ENCODE peak calls at places on chromosomes 12 and 14, in nine cellular contexts. C is stimulated activated CD8-positive, alpha-beta memory T cell treated with anti-CD3 and anti-CD28 coated beads, Interleukin-15, amount 100 ng/mL, for 4 hours; R is choroid plexus epithelial cell; Y is stimulated activated effector memory CD8-positive, alpha-beta T cell treated with anti-CD3 and anti-CD28 coated beads, Interleukin-12 subunit alpha, Interleukin-12 subunit beta, amount 100 ng/mL, for 72 hours; P is NCI-H446 treated with DMSO at 0.1 percent for 48 hours; N is SHP77; Z is NCI-H1092; I is stimulated activated CD4-positive, alpha-beta T cell treated with anti-CD3 and anti-CD28 coated beads, Interleukin-12 subunit alpha, Interleukin-12 subunit beta, amount 100 ng/mL, for 4 hours; K is sigmoid colon. M is an unnamed sample.

GRCh38 chr14:93150227-93151206 is 34.2 kb downstream of the MOAP1 start:
- DNase-seq in C (no peak), R (no peak), Y (no peak), P (no peak), N (no peak), Z (no peak), I (no peak), K (no peak), M (no peak)

GRCh38 chr12:19706936-19707335 is 267.6 kb downstream of the AEBP2 start:
- DNase-seq in C (no peak), R (no peak), Y (no peak), P (no peak), N (no peak), Z (no peak), I (no peak), K (no peak), M (no peak)

GRCh38 chr14:79663453-79663852 is 547.9 kb downstream of the DIO2 start:
- DNase-seq in C (no peak), R (no peak), Y (no peak), P (no peak), N (no peak), Z (no peak), I (no peak), K (no peak), M (no peak)

GRCh38 chr12:27257104-27257848 is 13.2 kb downstream of the STK38L start:
- DNase-seq in C (no peak), R (no peak), Y (no peak), P (no peak), N (no peak), Z (no peak), I (no peak), K (no peak), M (no peak)

GRCh38 chr12:8127138-8127537 is 3.7 kb downstream of the CLEC4A start:
- DNase-seq in C (no peak), R (no peak), Y (no peak), P (no peak), N (no peak), Z (no peak), I (no peak), K (no peak), M (no peak)

GRCh38 chr12:2581293-2582045 is 213.3 kb upstream of the FKBP4 start:
- DNase-seq in C (no peak), R (no peak), Y (no peak), P (no peak), N (no peak), Z (no peak), I (no peak), K (peak; percentile 50), M (no peak)

GRCh38 chr14:87833026-87833425 is 160.0 kb downstream of the GALC start:
- DNase-seq in C (no peak), R (no peak), Y (no peak), P (no peak), N (no peak), Z (no peak), I (no peak), K (no peak), M (no peak)

GRCh38 chr12:86484473-86484872 is 228.3 kb upstream of the MGAT4C start:
- DNase-seq in C (no peak), R (no peak), Y (no peak), P (no peak), N (no peak), Z (no peak), I (no peak), K (peak; percentile 51), M (no peak)

GRCh38 chr12:42323856-42324255 is 2.0 kb downstream of the ZCRB1 start:
- DNase-seq in C (no peak), R (no peak), Y (no peak), P (no peak), N (no peak), Z (no peak), I (no peak), K (no peak), M (no peak)

GRCh38 chr12:52710744-52711143 is 7.4 kb upstream of the KRT77 start:
- DNase-seq in C (no peak), R (no peak), Y (no peak), P (no peak), N (no peak), Z (no peak), I (no peak), K (no peak), M (no peak)

GRCh38 chr14:23324455-23324846 is 3.2 kb downstream of the PABPN1 start:
- DNase-seq in C (no peak), R (no peak), Y (no peak), P (no peak), N (no peak), Z (no peak), I (no peak), K (no peak), M (no peak)

GRCh38 chr14:35786856-35787255 is 22.2 kb downstream of the RALGAPA1 start:
- DNase-seq in C (no peak), R (no peak), Y (no peak), P (no peak), N (no peak), Z (no peak), I (no peak), K (no peak), M (no peak)

GRCh38 chr12:132904718-132905328 is 17.4 kb upstream of the CHFR start:
- DNase-seq in C (peak; percentile 80), R (peak; percentile 70), Y (peak; percentile 93), P (no peak), N (no peak), Z (peak; percentile 6), I (peak; percentile 94), K (peak; percentile 92), M (peak; percentile 53)

GRCh38 chr12:107243316-107243715 is 150.0 kb upstream of the CRY1 start:
- DNase-seq in C (no peak), R (no peak), Y (no peak), P (no peak), N (no peak), Z (peak; percentile 86), I (no peak), K (no peak), M (no peak)

GRCh38 chr12:120263725-120264040 is 1.8 kb downstream of the PXN start:
- DNase-seq in C (no peak), R (no peak), Y (no peak), P (no peak), N (no peak), Z (no peak), I (no peak), K (no peak), M (no peak)

GRCh38 chr12:100753837-100754236 is 40.7 kb upstream of the ANO4 start:
- DNase-seq in C (no peak), R (no peak), Y (no peak), P (no peak), N (peak; percentile 75), Z (peak; percentile 3), I (no peak), K (no peak), M (no peak)

GRCh38 chr14:35878272-35879140 is 52.4 kb downstream of the BRMS1L start:
- DNase-seq in C (no peak), R (peak; percentile 96), Y (no peak), P (peak; percentile 87), N (peak; percentile 8), Z (no peak), I (no peak), K (no peak), M (no peak)

GRCh38 chr12:108004368-108004767 is 124.7 kb upstream of the WSCD2 start:
- DNase-seq in C (no peak), R (peak; percentile 13), Y (no peak), P (no peak), N (no peak), Z (peak; percentile 15), I (no peak), K (no peak), M (no peak)

GRCh38 chr12:1917172-1918070 is 1.0 kb downstream of the CACNA2D4 start:
- DNase-seq in C (no peak), R (no peak), Y (peak; percentile 28), P (no peak), N (no peak), Z (no peak), I (no peak), K (peak; percentile 66), M (no peak)

GRCh38 chr14:89469210-89470198 is 52.5 kb upstream of the FOXN3 start:
- DNase-seq in C (no peak), R (peak; percentile 28), Y (no peak), P (no peak), N (no peak), Z (no peak), I (no peak), K (no peak), M (no peak)

GRCh38 chr12:122021193-122021821 is 377 bp upstream of the BCL7A start:
- DNase-seq in C (no peak), R (peak; percentile 13), Y (peak; percentile 53), P (no peak), N (no peak), Z (peak; percentile 29), I (no peak), K (peak; percentile 76), M (peak; percentile 32)

GRCh38 chr14:96105921-96106441 is 66.8 kb downstream of the C14orf132 start:
- DNase-seq in C (no peak), R (no peak), Y (no peak), P (no peak), N (peak; percentile 71), Z (peak; percentile 11), I (no peak), K (peak; percentile 91), M (no peak)

GRCh38 chr12:59548930-59549329 is 46.9 kb upstream of the SLC16A7 start:
- DNase-seq in C (no peak), R (no peak), Y (no peak), P (no peak), N (no peak), Z (no peak), I (no peak), K (no peak), M (no peak)

GRCh38 chr14:105091335-105092123 is 26.3 kb upstream of the GPR132 start:
- DNase-seq in C (no peak), R (no peak), Y (no peak), P (no peak), N (no peak), Z (no peak), I (no peak), K (peak; percentile 87), M (no peak)

GRCh38 chr12:108854453-108855283 is 2.7 kb downstream of the SSH1 start:
- DNase-seq in C (no peak), R (peak; percentile 97), Y (no peak), P (no peak), N (no peak), Z (no peak), I (no peak), K (peak; percentile 85), M (no peak)

GRCh38 chr14:92880851-92881250 is 42.1 kb upstream of the CHGA start:
- DNase-seq in C (no peak), R (peak; percentile 58), Y (no peak), P (no peak), N (peak; percentile 63), Z (peak; percentile 60), I (no peak), K (no peak), M (no peak)

GRCh38 chr12:93146970-93147369 is 217.9 kb upstream of the EEA1 start:
- DNase-seq in C (no peak), R (no peak), Y (no peak), P (no peak), N (no peak), Z (no peak), I (no peak), K (no peak), M (no peak)